ENCODE peak calls at places on chromosomes 1 and 21, in four cellular contexts. R is CD8-positive, alpha-beta T cell; M is fibroblast of lung; B is prostate gland. E is an unnamed sample.

GRCh38 chr1:149906561-149906960 is 7.2 kb downstream of the BOLA1 start:
- DNase-seq in R (no peak), M (no peak), B (no peak), E (no peak)

GRCh38 chr1:147496571-147496970 is 44.7 kb upstream of the BCL9 start:
- DNase-seq in R (no peak), M (peak), B (no peak), E (no peak)

GRCh38 chr1:94258873-94259331 is 21.5 kb upstream of the ARHGAP29 start:
- DNase-seq in R (no peak), M (peak), B (peak), E (no peak)

GRCh38 chr1:145957443-145958319 is at the start of gene LIX1L:
- DNase-seq in R (peak), M (peak), B (peak), E (peak)

GRCh38 chr1:65059930-65060538 is 88.0 kb upstream of the AK4 start:
- DNase-seq in R (no peak), M (peak), B (no peak), E (no peak)

GRCh38 chr1:216686860-216687545 is 36.2 kb downstream of the ESRRG start:
- DNase-seq in R (no peak), M (peak), B (no peak), E (no peak)

GRCh38 chr1:61323681-61324328 is 241.4 kb downstream of the NFIA start:
- DNase-seq in R (no peak), M (no peak), B (no peak), E (no peak)

GRCh38 chr1:14924455-14925325 is 228.9 kb upstream of the TMEM51 start:
- DNase-seq in R (no peak), M (peak), B (peak), E (peak)

GRCh38 chr1:211621471-211622198 is 42.7 kb upstream of the SLC30A1 start:
- DNase-seq in R (no peak), M (no peak), B (no peak), E (no peak)

GRCh38 chr1:248918126-248918525 is 12.1 kb downstream of the PGBD2 start:
- DNase-seq in R (no peak), M (no peak), B (no peak), E (no peak)

GRCh38 chr1:111990026-111990877 is 784 bp upstream of the KCND3 start:
- DNase-seq in R (no peak), M (no peak), B (peak), E (peak)

GRCh38 chr1:232473319-232473718 is 156.6 kb downstream of the SIPA1L2 start:
- DNase-seq in R (no peak), M (peak), B (no peak), E (no peak)

GRCh38 chr1:205001101-205001620 is 41.9 kb upstream of the CNTN2 start:
- DNase-seq in R (no peak), M (no peak), B (no peak), E (no peak)

GRCh38 chr1:91568261-91568660 is 67.6 kb downstream of the CDC7 start:
- DNase-seq in R (no peak), M (no peak), B (no peak), E (no peak)

GRCh38 chr1:162475089-162475488 is 22.5 kb upstream of the UHMK1 start:
- DNase-seq in R (no peak), M (no peak), B (no peak), E (no peak)

GRCh38 chr1:57423135-57424131 is at the start of gene DAB1:
- DNase-seq in R (no peak), M (peak), B (no peak), E (no peak)

GRCh38 chr1:175218132-175218531 is 25.6 kb upstream of the KIAA0040 start:
- DNase-seq in R (no peak), M (no peak), B (no peak), E (no peak)

GRCh38 chr1:20709868-20710267 is 7.9 kb downstream of the KIF17 start:
- DNase-seq in R (no peak), M (no peak), B (no peak), E (no peak)

GRCh38 chr21:44517175-44517899 is 22.7 kb downstream of the KRTAP10-1 start:
- DNase-seq in R (no peak), M (peak), B (no peak), E (no peak)

GRCh38 chr21:40385883-40386282 is 461.1 kb downstream of the DSCAM start:
- DNase-seq in R (no peak), M (no peak), B (no peak), E (no peak)

GRCh38 chr1:231817813-231818212 is 191.2 kb downstream of the DISC1 start:
- DNase-seq in R (no peak), M (peak), B (no peak), E (no peak)

GRCh38 chr1:55284856-55285255 is 69.7 kb upstream of the USP24 start:
- DNase-seq in R (no peak), M (peak), B (peak), E (peak)

GRCh38 chr1:59100975-59101374 is 195.9 kb upstream of the FGGY start:
- DNase-seq in R (no peak), M (no peak), B (no peak), E (no peak)

GRCh38 chr1:61141288-61142044 is 59.1 kb downstream of the NFIA start:
- DNase-seq in R (no peak), M (peak), B (no peak), E (peak)

GRCh38 chr1:9413877-9414213 is 121.2 kb downstream of the SPSB1 start:
- DNase-seq in R (no peak), M (no peak), B (no peak), E (no peak)

GRCh38 chr21:32771134-32771523 is 426 bp downstream of the PAXBP1 start:
- DNase-seq in R (no peak), M (peak), B (peak), E (peak)

GRCh38 chr1:196609114-196609737 is 986 bp upstream of the KCNT2 start:
- DNase-seq in R (no peak), M (peak), B (no peak), E (no peak)

GRCh38 chr1:79005945-79006344 is 585 bp downstream of the ADGRL4 start:
- DNase-seq in R (no peak), M (peak), B (no peak), E (no peak)
- H3K4me3 ChIP-seq in R (no peak), M (peak), B (no peak), E (no peak)

DNA sequence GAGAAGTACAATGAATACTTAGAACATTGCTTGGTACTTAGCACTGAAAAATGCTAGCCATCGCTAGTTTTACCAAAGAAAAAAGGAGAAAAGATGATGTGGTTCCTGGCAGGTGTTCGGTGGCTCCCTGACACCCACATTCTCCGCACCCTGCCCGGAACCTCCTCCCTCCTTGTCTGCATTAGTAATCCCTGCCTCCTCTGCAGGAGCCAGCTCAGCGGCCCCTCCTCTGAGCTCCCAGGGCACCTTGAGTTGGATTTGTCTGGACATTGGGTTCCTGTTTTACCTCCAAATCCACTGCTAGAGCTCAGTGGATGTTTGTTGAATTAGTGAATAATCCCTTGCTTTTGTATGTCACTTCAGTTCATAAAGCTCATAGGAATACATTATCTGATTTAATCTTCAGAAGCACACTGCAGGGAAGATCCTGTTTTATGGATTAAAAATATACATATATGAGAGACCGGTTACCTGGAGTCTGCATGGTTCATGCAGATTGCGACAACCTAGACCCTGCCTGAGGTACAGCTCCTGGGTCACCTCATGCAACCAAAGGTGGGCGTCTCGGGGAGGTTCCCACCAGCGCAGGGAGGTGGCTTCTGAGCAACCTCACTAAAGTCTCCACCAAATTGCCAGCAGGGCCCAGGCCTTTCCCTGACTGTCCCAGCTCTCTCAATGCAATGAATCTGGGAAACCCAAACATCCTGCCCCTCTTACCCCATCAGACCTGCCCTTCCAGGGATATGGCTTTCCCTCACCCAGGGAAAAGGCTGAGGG is 24.2 kb downstream of the PCAT6 start:
- DNase-seq in R (no peak), M (no peak), B (no peak), E (no peak)
- TF ChIP-seq CTCF in R (no peak), M (no peak), B (no peak), E (no peak)

DNA sequence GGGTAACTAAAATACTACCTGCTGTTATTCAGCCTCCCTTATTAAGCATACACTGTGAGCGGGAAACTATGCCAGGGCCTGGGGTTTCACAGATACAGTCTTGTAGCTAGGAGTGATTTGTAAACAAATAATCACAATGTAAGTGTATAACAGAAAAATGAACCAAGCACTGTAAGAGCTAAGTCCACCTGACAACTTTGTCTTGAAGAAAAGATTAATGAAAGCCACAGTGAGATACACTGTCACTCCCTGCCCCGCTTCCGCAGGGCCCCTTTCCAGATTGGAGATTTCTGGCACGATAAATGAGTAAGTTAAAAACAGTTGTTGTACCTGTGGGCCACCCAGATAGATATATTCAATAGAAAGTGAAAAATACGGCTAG is 4.8 kb downstream of the RCAN3 start:
- DNase-seq in R (peak), M (no peak), B (no peak), E (no peak)
- H3K27ac ChIP-seq in R (peak), M (no peak), B (peak), E (no peak)

DNA sequence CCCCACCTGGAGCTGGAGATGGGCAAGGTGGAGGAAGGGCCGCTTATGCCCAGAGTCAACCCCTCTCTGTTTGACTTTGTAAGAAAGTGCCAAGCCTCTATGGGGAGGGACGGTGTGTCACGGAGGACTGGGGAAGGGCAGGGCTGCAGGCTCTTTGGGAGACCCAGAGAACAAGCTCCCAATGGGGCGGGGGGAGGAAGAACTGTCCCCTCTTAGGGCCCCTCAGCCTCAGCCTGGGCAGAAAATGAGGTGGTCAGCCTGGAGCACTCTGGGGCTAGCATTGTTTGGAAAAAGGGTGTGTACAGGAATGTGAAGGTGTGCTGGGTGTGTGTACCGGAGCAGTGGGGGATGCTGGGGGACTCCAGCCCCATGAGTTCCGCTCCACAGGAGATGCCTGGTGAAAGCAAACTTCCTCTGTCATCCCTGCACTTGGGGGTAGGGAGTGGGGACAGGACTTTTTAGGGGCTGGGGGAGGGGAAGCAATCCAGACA is 1.2 kb upstream of the INAVA start:
- DNase-seq in R (no peak), M (no peak), B (no peak), E (peak)
- H3K4me3 ChIP-seq in R (no peak), M (no peak), B (no peak), E (no peak)

DNA sequence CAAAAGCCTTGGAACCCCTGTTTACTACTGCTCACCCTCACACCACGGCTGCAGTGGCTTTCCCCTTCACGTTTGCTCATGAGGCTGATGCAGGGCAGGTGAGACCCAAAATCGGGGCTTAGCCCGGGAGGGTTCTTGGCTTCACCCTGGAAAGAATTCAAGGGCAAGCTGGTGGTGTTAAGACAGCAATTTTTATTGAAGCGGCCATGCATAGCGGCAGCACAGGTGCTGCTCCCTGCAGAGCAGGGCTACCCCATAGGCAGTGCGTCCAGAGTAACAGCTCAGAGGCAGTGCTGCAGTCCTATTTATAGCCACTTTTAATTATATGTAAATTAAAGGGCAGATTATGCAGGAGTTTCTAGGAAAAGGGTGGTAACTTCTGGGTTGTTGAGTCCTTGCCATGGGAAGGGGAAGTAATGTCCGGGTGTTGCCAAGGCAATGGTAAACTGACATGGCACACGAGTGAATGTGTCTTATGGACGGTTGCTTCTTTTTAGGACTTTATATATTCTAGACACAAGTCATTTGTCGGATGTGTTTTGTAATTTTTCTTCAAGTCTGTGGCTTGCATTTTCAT is 57.0 kb downstream of the VPS26C start:
- DNase-seq in R (no peak), M (no peak), B (no peak), E (no peak)
- TF ChIP-seq CTCF in R (no peak), M (no peak), B (no peak), E (no peak)

GRCh38 chr1:154469844-154470417 is 32.1 kb upstream of the TDRD10 start:
- DNase-seq in R (no peak), M (no peak), B (no peak), E (no peak)

GRCh38 chr1:154466879-154467767 is 34.9 kb upstream of the TDRD10 start:
- DNase-seq in R (no peak), M (no peak), B (no peak), E (no peak)

GRCh38 chr1:154466136-154466665 is 35.8 kb upstream of the TDRD10 start:
- DNase-seq in R (no peak), M (no peak), B (no peak), E (no peak)

GRCh38 chr1:154467768-154468102 is 34.3 kb upstream of the TDRD10 start:
- DNase-seq in R (no peak), M (no peak), B (no peak), E (no peak)

DNA sequence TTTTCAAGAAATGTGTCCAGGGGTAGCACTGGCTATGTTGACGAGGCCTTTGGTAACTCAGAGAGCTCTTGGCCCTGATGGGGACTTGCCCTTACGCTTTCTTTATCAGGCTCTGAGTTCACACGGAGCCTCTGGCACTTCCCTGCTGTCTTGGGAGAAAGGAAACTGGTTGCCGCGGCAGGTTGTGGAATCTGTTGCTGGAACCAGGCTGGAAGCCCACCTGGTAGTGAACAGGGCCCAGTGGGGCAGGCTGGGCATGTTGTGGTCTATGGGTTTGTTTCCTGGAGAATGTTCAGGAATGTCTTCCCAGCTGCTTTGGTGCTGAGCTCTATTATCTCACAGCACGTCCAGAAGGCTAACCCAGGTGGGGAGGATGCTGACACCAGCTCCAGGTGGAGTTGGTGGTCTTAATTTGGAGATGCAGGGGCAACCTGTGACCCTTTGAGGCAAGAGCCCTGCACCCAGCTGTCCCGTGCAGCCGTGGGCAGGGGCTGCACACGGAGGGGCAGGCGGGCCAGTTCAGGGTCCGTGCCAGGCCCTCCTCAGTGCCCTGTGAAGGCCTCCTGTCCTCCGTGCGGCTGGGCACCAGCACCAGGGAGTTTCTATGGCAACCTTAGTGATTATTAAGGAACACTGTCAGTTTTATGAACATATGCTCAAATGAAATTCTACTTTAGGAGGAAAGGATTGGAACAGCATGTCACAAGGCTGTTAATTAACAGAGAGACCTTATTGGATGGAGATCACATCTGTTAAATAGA is 33.4 kb upstream of the TDRD10 start:
- DNase-seq in R (no peak), M (no peak), B (no peak), E (no peak)
- H3K27ac ChIP-seq in R (no peak), M (no peak), B (no peak), E (no peak)

DNA sequence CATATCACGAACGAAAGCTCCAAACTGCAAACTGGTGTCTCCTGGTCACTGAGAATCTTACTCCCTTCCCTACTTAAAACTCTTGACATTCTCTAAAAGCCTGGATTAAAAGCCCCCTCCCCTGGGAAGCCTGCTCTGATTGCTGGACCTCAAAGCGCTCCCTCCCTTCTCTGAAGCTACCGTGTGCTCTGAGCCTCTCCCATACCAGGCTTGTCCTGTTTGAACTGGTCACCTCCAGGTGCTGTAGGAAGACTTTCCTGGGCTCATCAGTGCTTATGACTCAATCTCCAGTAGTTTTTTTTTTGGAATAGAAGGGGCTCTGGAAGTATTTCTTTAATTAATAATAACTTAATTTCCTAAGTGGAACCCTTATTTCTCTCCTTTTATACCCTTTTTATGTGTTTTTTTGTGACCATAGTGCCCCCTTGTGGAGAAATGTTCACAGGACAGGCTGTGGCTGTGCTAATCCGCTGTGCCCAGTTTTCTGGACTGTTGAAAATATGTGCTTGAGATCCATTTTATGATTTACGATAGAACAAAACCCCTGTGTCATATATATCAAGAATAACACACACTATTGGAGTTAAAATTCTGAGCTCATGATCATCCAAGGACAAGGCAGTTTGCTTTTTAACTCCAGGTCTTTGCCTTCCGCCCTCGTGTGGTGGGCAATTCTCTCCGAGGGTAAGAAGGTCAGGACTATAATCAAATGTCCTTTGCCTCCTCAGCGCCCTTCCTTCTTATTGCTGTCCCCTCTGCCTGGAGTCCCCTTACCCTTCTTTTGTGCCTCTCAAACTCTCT is 16.9 kb downstream of the MTARC1 start:
- DNase-seq in R (peak), M (peak), B (no peak), E (peak)
- H3K4me3 ChIP-seq in R (no peak), M (no peak), B (no peak), E (no peak)

DNA sequence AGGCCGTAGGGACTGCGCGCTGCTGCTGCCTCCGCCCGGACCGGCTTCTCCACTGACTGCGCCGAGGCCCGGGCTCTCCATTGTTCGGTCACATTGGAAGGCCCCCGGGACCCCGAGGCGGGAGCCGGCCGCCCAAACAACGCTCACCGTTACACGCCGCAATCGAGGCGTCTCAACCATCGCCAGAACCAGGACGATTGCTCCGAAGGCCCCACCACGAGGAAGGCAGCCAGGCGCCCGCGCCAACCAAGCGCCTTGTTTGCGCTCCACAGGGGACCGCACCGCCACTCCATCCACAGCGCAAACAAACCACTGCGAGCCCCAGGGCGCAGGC is 595 bp downstream of the GLUL start:
- DNase-seq in R (no peak), M (no peak), B (no peak), E (no peak)
- TF ChIP-seq CTCF in R (no peak), M (no peak), B (peak), E (no peak)

GRCh38 chr1:227174136-227174535 is 144.2 kb downstream of the CDC42BPA start:
- DNase-seq in R (no peak), M (peak), B (no peak), E (no peak)
- H3K27ac ChIP-seq in R (no peak), M (no peak), B (no peak), E (no peak)